ENCODE peak calls at places on chromosomes 13 and 19, in seven cellular contexts. W, E, J, A, O, N and L are unnamed samples.

GRCh38 chr13:74325106-74325505 is 190.9 kb upstream of the KLF12 start:
- DNase-seq in W (no peak), E (peak; percentile 81), J (peak; percentile 51), A (no peak), O (no peak), N (no peak), L (no peak)

GRCh38 chr13:64925284-64925683 is 2304.9 kb downstream of the PCDH9 start:
- DNase-seq in W (no peak), E (peak; percentile 36), J (no peak), A (no peak), O (no peak), N (no peak), L (no peak)

GRCh38 chr19:48123907-48124675 is 13.5 kb upstream of the PLA2G4C start:
- DNase-seq in W (no peak), E (peak; percentile 86), J (no peak), A (no peak), O (no peak), N (no peak), L (no peak)

GRCh38 chr13:21849323-21849722 is 178.4 kb downstream of the FGF9 start:
- DNase-seq in W (peak; percentile 4), E (peak; percentile 1), J (no peak), A (peak; percentile 18), O (peak; percentile 54), N (no peak), L (peak; percentile 42)

GRCh38 chr13:98466634-98467236 is 110.2 kb downstream of the STK24 start:
- DNase-seq in W (peak; percentile 25), E (peak; percentile 61), J (no peak), A (no peak), O (no peak), N (no peak), L (no peak)

GRCh38 chr13:75637101-75637774 is 1.1 kb downstream of the LMO7 start:
- DNase-seq in W (no peak), E (no peak), J (no peak), A (no peak), O (no peak), N (no peak), L (no peak)

GRCh38 chr13:38563739-38564138 is 123.1 kb upstream of the FREM2 start:
- DNase-seq in W (no peak), E (no peak), J (no peak), A (no peak), O (no peak), N (no peak), L (no peak)

GRCh38 chr13:76974618-76974975 is 17.3 kb upstream of the CLN5 start:
- DNase-seq in W (no peak), E (no peak), J (no peak), A (no peak), O (no peak), N (no peak), L (no peak)

GRCh38 chr19:39927076-39927475 is 7.4 kb downstream of the FCGBP start:
- DNase-seq in W (no peak), E (no peak), J (no peak), A (no peak), O (no peak), N (no peak), L (no peak)

GRCh38 chr19:56661248-56661647 is 10.3 kb downstream of the ZNF835 start:
- DNase-seq in W (no peak), E (no peak), J (no peak), A (no peak), O (no peak), N (no peak), L (no peak)

GRCh38 chr19:42325896-42326771 is 699 bp downstream of the MEGF8 start:
- DNase-seq in W (peak; percentile 17), E (no peak), J (no peak), A (no peak), O (peak; percentile 8), N (no peak), L (no peak)

GRCh38 chr19:574658-575526 is 2.5 kb downstream of the BSG start:
- DNase-seq in W (no peak), E (peak; percentile 51), J (no peak), A (no peak), O (no peak), N (no peak), L (no peak)

GRCh38 chr19:42356686-42357085 is 31.3 kb downstream of the MEGF8 start:
- DNase-seq in W (no peak), E (no peak), J (no peak), A (no peak), O (no peak), N (no peak), L (no peak)

GRCh38 chr13:40681341-40682051 is 15.1 kb upstream of the FOXO1 start:
- DNase-seq in W (no peak), E (no peak), J (no peak), A (no peak), O (no peak), N (no peak), L (no peak)

GRCh38 chr19:14449321-14449720 is 16.2 kb downstream of the PKN1 start:
- DNase-seq in W (no peak), E (no peak), J (no peak), A (no peak), O (no peak), N (no peak), L (no peak)

GRCh38 chr19:18529782-18530181 is 7.9 kb upstream of the ELL start:
- DNase-seq in W (no peak), E (no peak), J (no peak), A (no peak), O (no peak), N (no peak), L (no peak)